ENCODE peak calls at places on chromosomes 6 and 20, in ten cellular contexts. One of them, this sample, is unnamed.

GRCh38 chr6:159693894-159694545 is 979 bp upstream of the SOD2 start:
- DNase-seq in astrocyte of the spinal cord: peak
- DNase-seq in fibroblast of lung: no peak
- DNase-seq in GM06990: no peak
- DNase-seq in GM12865: peak
- DNase-seq in astrocyte of the cerebellum: no peak
- DNase-seq in IMR-90: peak
- DNase-seq in testis: peak
- DNase-seq in NB4: peak
- DNase-seq in Panc1: no peak
- DNase-seq in this sample: no peak

GRCh38 chr20:46446851-46447250 is 40.4 kb upstream of the ELMO2 start:
- DNase-seq in astrocyte of the spinal cord: no peak
- DNase-seq in fibroblast of lung: no peak
- DNase-seq in GM06990: no peak
- DNase-seq in GM12865: no peak
- DNase-seq in astrocyte of the cerebellum: no peak
- DNase-seq in IMR-90: no peak
- DNase-seq in testis: no peak
- DNase-seq in NB4: no peak
- DNase-seq in Panc1: no peak
- DNase-seq in this sample: no peak

GRCh38 chr6:19851273-19852089 is 14.3 kb downstream of the ID4 start:
- DNase-seq in astrocyte of the spinal cord: peak
- DNase-seq in fibroblast of lung: peak
- DNase-seq in GM06990: no peak
- DNase-seq in GM12865: peak
- DNase-seq in astrocyte of the cerebellum: peak
- DNase-seq in IMR-90: peak
- DNase-seq in testis: peak
- DNase-seq in NB4: peak
- DNase-seq in Panc1: peak
- DNase-seq in this sample: peak

GRCh38 chr20:35276408-35276807 is 1.5 kb downstream of the MMP24OS start:
- DNase-seq in astrocyte of the spinal cord: no peak
- DNase-seq in fibroblast of lung: no peak
- DNase-seq in GM06990: no peak
- DNase-seq in GM12865: no peak
- DNase-seq in astrocyte of the cerebellum: no peak
- DNase-seq in IMR-90: no peak
- DNase-seq in testis: no peak
- DNase-seq in NB4: no peak
- DNase-seq in Panc1: no peak
- DNase-seq in this sample: no peak

GRCh38 chr6:136887899-136888298 is 34.2 kb upstream of the SLC35D3 start:
- DNase-seq in astrocyte of the spinal cord: no peak
- DNase-seq in fibroblast of lung: no peak
- DNase-seq in GM06990: no peak
- DNase-seq in GM12865: no peak
- DNase-seq in astrocyte of the cerebellum: no peak
- DNase-seq in IMR-90: no peak
- DNase-seq in testis: no peak
- DNase-seq in NB4: no peak
- DNase-seq in Panc1: no peak
- DNase-seq in this sample: no peak

GRCh38 chr6:42124223-42124836 is 18.1 kb downstream of the C6orf132 start:
- DNase-seq in astrocyte of the spinal cord: no peak
- DNase-seq in fibroblast of lung: no peak
- DNase-seq in GM06990: no peak
- DNase-seq in GM12865: no peak
- DNase-seq in astrocyte of the cerebellum: no peak
- DNase-seq in IMR-90: no peak
- DNase-seq in testis: no peak
- DNase-seq in NB4: no peak
- DNase-seq in Panc1: no peak
- DNase-seq in this sample: no peak

GRCh38 chr6:5112065-5112799 is 27.1 kb downstream of the PPP1R3G start:
- DNase-seq in astrocyte of the spinal cord: peak
- DNase-seq in fibroblast of lung: no peak
- DNase-seq in GM06990: no peak
- DNase-seq in GM12865: no peak
- DNase-seq in astrocyte of the cerebellum: no peak
- DNase-seq in IMR-90: peak
- DNase-seq in testis: no peak
- DNase-seq in NB4: no peak
- DNase-seq in Panc1: no peak
- DNase-seq in this sample: peak

GRCh38 chr6:106927531-106928398 is 46.8 kb downstream of the CD24 start:
- DNase-seq in astrocyte of the spinal cord: peak
- DNase-seq in fibroblast of lung: peak
- DNase-seq in GM06990: no peak
- DNase-seq in GM12865: peak
- DNase-seq in astrocyte of the cerebellum: peak
- DNase-seq in IMR-90: peak
- DNase-seq in testis: peak
- DNase-seq in NB4: peak
- DNase-seq in Panc1: no peak
- DNase-seq in this sample: peak

GRCh38 chr20:19257865-19258264 is 45.4 kb downstream of the SLC24A3 start:
- DNase-seq in astrocyte of the spinal cord: no peak
- DNase-seq in fibroblast of lung: no peak
- DNase-seq in GM06990: no peak
- DNase-seq in GM12865: no peak
- DNase-seq in astrocyte of the cerebellum: no peak
- DNase-seq in IMR-90: no peak
- DNase-seq in testis: no peak
- DNase-seq in NB4: no peak
- DNase-seq in Panc1: no peak
- DNase-seq in this sample: no peak

GRCh38 chr6:40563111-40563510 is 24.1 kb downstream of the LRFN2 start:
- DNase-seq in astrocyte of the spinal cord: no peak
- DNase-seq in fibroblast of lung: no peak
- DNase-seq in GM06990: no peak
- DNase-seq in GM12865: no peak
- DNase-seq in astrocyte of the cerebellum: no peak
- DNase-seq in IMR-90: no peak
- DNase-seq in testis: no peak
- DNase-seq in NB4: no peak
- DNase-seq in Panc1: no peak
- DNase-seq in this sample: no peak

GRCh38 chr6:134529921-134530320 is 212.0 kb upstream of the SGK1 start:
- DNase-seq in astrocyte of the spinal cord: peak
- DNase-seq in fibroblast of lung: no peak
- DNase-seq in GM06990: no peak
- DNase-seq in GM12865: no peak
- DNase-seq in astrocyte of the cerebellum: no peak
- DNase-seq in IMR-90: peak
- DNase-seq in testis: no peak
- DNase-seq in NB4: peak
- DNase-seq in Panc1: no peak
- DNase-seq in this sample: no peak

GRCh38 chr6:93319304-93319703 is 100.1 kb downstream of the EPHA7 start:
- DNase-seq in astrocyte of the spinal cord: no peak
- DNase-seq in fibroblast of lung: no peak
- DNase-seq in GM06990: no peak
- DNase-seq in GM12865: no peak
- DNase-seq in astrocyte of the cerebellum: no peak
- DNase-seq in IMR-90: no peak
- DNase-seq in testis: no peak
- DNase-seq in NB4: no peak
- DNase-seq in Panc1: no peak
- DNase-seq in this sample: no peak

GRCh38 chr6:35691027-35691824 is 2.5 kb upstream of the FKBP5 start:
- DNase-seq in astrocyte of the spinal cord: no peak
- DNase-seq in fibroblast of lung: peak
- DNase-seq in GM06990: no peak
- DNase-seq in GM12865: no peak
- DNase-seq in astrocyte of the cerebellum: no peak
- DNase-seq in IMR-90: peak
- DNase-seq in testis: peak
- DNase-seq in NB4: peak
- DNase-seq in Panc1: no peak
- DNase-seq in this sample: peak

GRCh38 chr6:170269873-170270541 is 20.9 kb downstream of the DLL1 start:
- DNase-seq in astrocyte of the spinal cord: no peak
- DNase-seq in fibroblast of lung: no peak
- DNase-seq in GM06990: no peak
- DNase-seq in GM12865: no peak
- DNase-seq in astrocyte of the cerebellum: no peak
- DNase-seq in IMR-90: peak
- DNase-seq in testis: no peak
- DNase-seq in NB4: no peak
- DNase-seq in Panc1: no peak
- DNase-seq in this sample: no peak

GRCh38 chr6:170272341-170273065 is 18.4 kb downstream of the DLL1 start:
- DNase-seq in astrocyte of the spinal cord: no peak
- DNase-seq in fibroblast of lung: no peak
- DNase-seq in GM06990: no peak
- DNase-seq in GM12865: no peak
- DNase-seq in astrocyte of the cerebellum: no peak
- DNase-seq in IMR-90: no peak
- DNase-seq in testis: no peak
- DNase-seq in NB4: no peak
- DNase-seq in Panc1: no peak
- DNase-seq in this sample: no peak

GRCh38 chr6:170273191-170273590 is 17.7 kb downstream of the DLL1 start:
- DNase-seq in astrocyte of the spinal cord: no peak
- DNase-seq in fibroblast of lung: no peak
- DNase-seq in GM06990: no peak
- DNase-seq in GM12865: no peak
- DNase-seq in astrocyte of the cerebellum: no peak
- DNase-seq in IMR-90: no peak
- DNase-seq in testis: no peak
- DNase-seq in NB4: no peak
- DNase-seq in Panc1: no peak
- DNase-seq in this sample: no peak

GRCh38 chr6:170270984-170271593 is 19.8 kb downstream of the DLL1 start:
- DNase-seq in astrocyte of the spinal cord: no peak
- DNase-seq in fibroblast of lung: no peak
- DNase-seq in GM06990: no peak
- DNase-seq in GM12865: no peak
- DNase-seq in astrocyte of the cerebellum: no peak
- DNase-seq in IMR-90: no peak
- DNase-seq in testis: no peak
- DNase-seq in NB4: no peak
- DNase-seq in Panc1: no peak
- DNase-seq in this sample: no peak

GRCh38 chr6:170271771-170272314 is 19.0 kb downstream of the DLL1 start:
- DNase-seq in astrocyte of the spinal cord: no peak
- DNase-seq in fibroblast of lung: no peak
- DNase-seq in GM06990: peak
- DNase-seq in GM12865: peak
- DNase-seq in astrocyte of the cerebellum: no peak
- DNase-seq in IMR-90: no peak
- DNase-seq in testis: no peak
- DNase-seq in NB4: peak
- DNase-seq in Panc1: no peak
- DNase-seq in this sample: no peak
- H3K4me3 ChIP-seq in astrocyte of the spinal cord: no peak
- H3K4me3 ChIP-seq in fibroblast of lung: no peak
- H3K4me3 ChIP-seq in GM06990: peak
- H3K4me3 ChIP-seq in GM12865: peak
- H3K4me3 ChIP-seq in astrocyte of the cerebellum: no peak
- H3K4me3 ChIP-seq in IMR-90: no peak
- H3K4me3 ChIP-seq in testis: no peak
- H3K4me3 ChIP-seq in NB4: peak
- H3K4me3 ChIP-seq in Panc1: no peak
- H3K4me3 ChIP-seq in this sample: no peak

DNA sequence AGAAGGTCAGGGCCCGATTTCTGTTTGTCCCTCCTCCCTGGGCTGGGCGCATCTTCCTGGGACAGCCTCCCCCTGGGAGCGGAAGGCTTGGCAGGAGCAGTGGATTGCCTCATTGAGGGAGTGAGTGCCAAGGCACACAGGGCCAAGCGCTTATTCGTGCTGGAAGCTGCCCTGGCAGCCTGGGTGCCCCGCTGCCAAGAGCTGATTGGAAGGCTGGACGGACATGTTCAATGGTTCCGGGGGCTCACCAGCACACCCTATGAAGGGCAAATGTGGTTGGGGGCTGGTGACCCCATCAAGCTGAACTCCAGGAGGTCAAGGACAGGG is 10.3 kb upstream of the ZNF831 start:
- DNase-seq in astrocyte of the spinal cord: no peak
- DNase-seq in fibroblast of lung: no peak
- DNase-seq in GM06990: no peak
- DNase-seq in GM12865: no peak
- DNase-seq in astrocyte of the cerebellum: no peak
- DNase-seq in IMR-90: no peak
- DNase-seq in testis: peak
- DNase-seq in NB4: no peak
- DNase-seq in Panc1: no peak
- DNase-seq in this sample: no peak
- TF ChIP-seq CTCF in astrocyte of the spinal cord: no peak
- TF ChIP-seq CTCF in fibroblast of lung: no peak
- TF ChIP-seq CTCF in GM06990: no peak
- TF ChIP-seq CTCF in GM12865: no peak
- TF ChIP-seq CTCF in astrocyte of the cerebellum: no peak
- TF ChIP-seq CTCF in IMR-90: no peak
- TF ChIP-seq CTCF in testis: no peak
- TF ChIP-seq CTCF in NB4: no peak
- TF ChIP-seq CTCF in Panc1: no peak
- TF ChIP-seq CTCF in this sample: no peak

DNA sequence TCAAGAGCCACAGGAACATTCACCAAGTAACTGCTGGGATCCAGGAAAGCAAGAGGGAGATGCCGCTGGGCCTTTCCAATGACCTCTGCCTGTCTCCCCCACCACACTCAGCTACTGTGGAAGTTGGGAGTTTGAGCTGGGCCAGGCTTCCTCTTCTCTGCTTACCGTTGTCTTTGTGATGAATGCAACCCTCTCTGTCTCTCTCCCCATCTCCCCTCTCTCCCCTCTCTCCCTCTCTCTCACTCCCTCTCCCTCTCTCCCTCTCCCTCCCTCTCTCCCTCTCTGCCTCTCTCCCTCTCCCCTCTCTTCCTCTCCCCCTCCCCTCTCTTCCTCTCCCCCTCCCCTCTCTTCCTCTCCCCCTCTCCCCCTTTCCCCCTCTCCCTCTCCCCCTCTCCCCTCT is 54.8 kb downstream of the EDN3 start:
- DNase-seq in astrocyte of the spinal cord: no peak
- DNase-seq in fibroblast of lung: no peak
- DNase-seq in GM06990: no peak
- DNase-seq in GM12865: no peak
- DNase-seq in astrocyte of the cerebellum: no peak
- DNase-seq in IMR-90: no peak
- DNase-seq in testis: no peak
- DNase-seq in NB4: no peak
- DNase-seq in Panc1: no peak
- DNase-seq in this sample: no peak
- H3K4me3 ChIP-seq in astrocyte of the spinal cord: no peak
- H3K4me3 ChIP-seq in fibroblast of lung: no peak
- H3K4me3 ChIP-seq in GM06990: no peak
- H3K4me3 ChIP-seq in GM12865: no peak
- H3K4me3 ChIP-seq in astrocyte of the cerebellum: no peak
- H3K4me3 ChIP-seq in IMR-90: no peak
- H3K4me3 ChIP-seq in testis: no peak
- H3K4me3 ChIP-seq in NB4: no peak
- H3K4me3 ChIP-seq in Panc1: no peak
- H3K4me3 ChIP-seq in this sample: no peak

DNA sequence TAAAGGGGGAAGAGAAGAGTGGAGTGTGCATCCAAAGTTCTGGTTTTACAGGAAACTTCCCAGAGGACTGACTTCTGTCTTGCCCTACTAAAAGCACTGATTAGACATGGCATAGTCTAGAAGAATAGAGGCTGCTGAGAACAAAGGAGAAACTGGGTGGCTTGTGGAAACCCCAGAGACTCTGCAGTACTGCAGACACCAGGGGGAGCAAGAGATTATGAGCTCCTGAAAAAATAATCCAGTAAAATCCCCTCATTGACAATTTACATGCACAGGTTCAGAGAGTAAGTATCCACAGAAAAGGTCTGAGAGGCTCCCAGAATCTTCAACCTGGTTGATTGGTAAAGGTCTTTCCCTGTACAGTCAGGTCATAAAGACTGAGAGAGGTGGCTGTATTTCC is 48.7 kb upstream of the CLVS2 start:
- DNase-seq in astrocyte of the spinal cord: peak
- DNase-seq in fibroblast of lung: no peak
- DNase-seq in GM06990: no peak
- DNase-seq in GM12865: no peak
- DNase-seq in astrocyte of the cerebellum: peak
- DNase-seq in IMR-90: no peak
- DNase-seq in testis: peak
- DNase-seq in NB4: peak
- DNase-seq in Panc1: no peak
- DNase-seq in this sample: peak
- TF ChIP-seq CTCF in astrocyte of the spinal cord: peak
- TF ChIP-seq CTCF in fibroblast of lung: no peak
- TF ChIP-seq CTCF in GM06990: peak
- TF ChIP-seq CTCF in GM12865: peak
- TF ChIP-seq CTCF in astrocyte of the cerebellum: peak
- TF ChIP-seq CTCF in IMR-90: no peak
- TF ChIP-seq CTCF in testis: no peak
- TF ChIP-seq CTCF in NB4: peak
- TF ChIP-seq CTCF in Panc1: peak
- TF ChIP-seq CTCF in this sample: peak

This sample was measured in fibroblast of the aortic adventitia.